ENCODE peak calls at places on chromosomes 6 and 20, in ten cellular contexts. One of them, this sample, is unnamed.

GRCh38 chr6:85044336-85044735 is 279.9 kb upstream of the TBX18 start:
- DNase-seq in AG09309: no peak
- DNase-seq in stomach: no peak
- DNase-seq in transverse colon: no peak
- DNase-seq in ovary: no peak
- DNase-seq in IMR-90: no peak
- DNase-seq in heart left ventricle: no peak
- DNase-seq in GM23338: no peak
- DNase-seq in esophagus squamous epithelium: no peak
- DNase-seq in Peyer's patch: no peak
- DNase-seq in this sample: no peak

GRCh38 chr20:14583413-14583812 is 246.0 kb upstream of the FLRT3 start:
- DNase-seq in GM23338: no peak
- DNase-seq in stomach: no peak
- DNase-seq in ovary: no peak
- DNase-seq in IMR-90: peak; percentile 4
- DNase-seq in heart left ventricle: no peak
- DNase-seq in Peyer's patch: no peak
- DNase-seq in esophagus squamous epithelium: no peak
- DNase-seq in transverse colon: no peak
- DNase-seq in AG09309: no peak
- DNase-seq in this sample: no peak

GRCh38 chr6:42860031-42860430 is 19.4 kb upstream of the RPL7L1 start:
- DNase-seq in AG09309: no peak
- DNase-seq in IMR-90: no peak
- DNase-seq in heart left ventricle: no peak
- DNase-seq in ovary: no peak
- DNase-seq in transverse colon: no peak
- DNase-seq in Peyer's patch: no peak
- DNase-seq in stomach: no peak
- DNase-seq in GM23338: no peak
- DNase-seq in esophagus squamous epithelium: no peak
- DNase-seq in this sample: no peak

GRCh38 chr6:70099732-70100131 is 203.2 kb downstream of the COL9A1 start:
- DNase-seq in GM23338: no peak
- DNase-seq in heart left ventricle: no peak
- DNase-seq in AG09309: no peak
- DNase-seq in IMR-90: no peak
- DNase-seq in stomach: no peak
- DNase-seq in Peyer's patch: no peak
- DNase-seq in ovary: no peak
- DNase-seq in esophagus squamous epithelium: no peak
- DNase-seq in transverse colon: no peak
- DNase-seq in this sample: no peak

GRCh38 chr6:106692112-106692822 is 62.9 kb downstream of the QRSL1 start:
- DNase-seq in stomach: peak; percentile 77
- DNase-seq in esophagus squamous epithelium: no peak
- DNase-seq in Peyer's patch: no peak
- DNase-seq in AG09309: peak; percentile 14
- DNase-seq in IMR-90: peak; percentile 15
- DNase-seq in transverse colon: peak; percentile 40
- DNase-seq in GM23338: peak; percentile 90
- DNase-seq in ovary: no peak
- DNase-seq in heart left ventricle: no peak
- DNase-seq in this sample: peak; percentile 93

GRCh38 chr20:11453430-11453829 is 464.3 kb upstream of the BTBD3 start:
- DNase-seq in transverse colon: no peak
- DNase-seq in esophagus squamous epithelium: no peak
- DNase-seq in heart left ventricle: no peak
- DNase-seq in GM23338: no peak
- DNase-seq in AG09309: no peak
- DNase-seq in Peyer's patch: no peak
- DNase-seq in stomach: no peak
- DNase-seq in ovary: no peak
- DNase-seq in IMR-90: peak; percentile 87
- DNase-seq in this sample: no peak

GRCh38 chr6:151869345-151869744 is 61.9 kb downstream of the ESR1 start:
- DNase-seq in transverse colon: no peak
- DNase-seq in esophagus squamous epithelium: no peak
- DNase-seq in AG09309: no peak
- DNase-seq in GM23338: no peak
- DNase-seq in ovary: no peak
- DNase-seq in stomach: no peak
- DNase-seq in heart left ventricle: no peak
- DNase-seq in Peyer's patch: no peak
- DNase-seq in IMR-90: no peak
- DNase-seq in this sample: no peak

GRCh38 chr6:119158057-119158848 is 79.8 kb upstream of the FAM184A start:
- DNase-seq in esophagus squamous epithelium: peak; percentile 11
- DNase-seq in GM23338: no peak
- DNase-seq in Peyer's patch: peak; percentile 50
- DNase-seq in heart left ventricle: peak; percentile 64
- DNase-seq in AG09309: peak; percentile 63
- DNase-seq in stomach: no peak
- DNase-seq in transverse colon: no peak
- DNase-seq in IMR-90: peak; percentile 44
- DNase-seq in ovary: no peak
- DNase-seq in this sample: no peak

GRCh38 chr20:47358052-47358671 is 1.7 kb upstream of the ZMYND8 start:
- DNase-seq in AG09309: no peak
- DNase-seq in transverse colon: no peak
- DNase-seq in IMR-90: no peak
- DNase-seq in Peyer's patch: no peak
- DNase-seq in esophagus squamous epithelium: no peak
- DNase-seq in GM23338: no peak
- DNase-seq in ovary: no peak
- DNase-seq in heart left ventricle: no peak
- DNase-seq in stomach: no peak
- DNase-seq in this sample: no peak

GRCh38 chr20:62067547-62068260 is 2.0 kb upstream of the TAF4 start:
- DNase-seq in stomach: no peak
- DNase-seq in heart left ventricle: no peak
- DNase-seq in IMR-90: no peak
- DNase-seq in Peyer's patch: no peak
- DNase-seq in ovary: peak; percentile 40
- DNase-seq in esophagus squamous epithelium: no peak
- DNase-seq in AG09309: no peak
- DNase-seq in transverse colon: no peak
- DNase-seq in GM23338: no peak
- DNase-seq in this sample: no peak
- H3K4me3 ChIP-seq in stomach: no peak overlapping the region
- H3K4me3 ChIP-seq in heart left ventricle: no peak overlapping the region
- H3K4me3 ChIP-seq in IMR-90: no peak overlapping the region
- H3K4me3 ChIP-seq in Peyer's patch: peak overlapping the region; percentile 91
- H3K4me3 ChIP-seq in ovary: no peak overlapping the region
- H3K4me3 ChIP-seq in esophagus squamous epithelium: no peak overlapping the region
- H3K4me3 ChIP-seq in AG09309: no peak overlapping the region
- H3K4me3 ChIP-seq in transverse colon: peak overlapping the region; percentile 73
- H3K4me3 ChIP-seq in GM23338: peak overlapping the region; percentile 74
- H3K4me3 ChIP-seq in this sample: no peak overlapping the region

GRCh38 chr20:358891-359555 is 12.1 kb downstream of the NRSN2 start:
- DNase-seq in AG09309: no peak
- DNase-seq in Peyer's patch: no peak
- DNase-seq in stomach: no peak
- DNase-seq in heart left ventricle: no peak
- DNase-seq in IMR-90: no peak
- DNase-seq in GM23338: no peak
- DNase-seq in esophagus squamous epithelium: no peak
- DNase-seq in transverse colon: no peak
- DNase-seq in ovary: no peak
- DNase-seq in this sample: no peak

GRCh38 chr20:356745-357144 is 9.8 kb downstream of the NRSN2 start:
- DNase-seq in ovary: no peak
- DNase-seq in GM23338: no peak
- DNase-seq in heart left ventricle: no peak
- DNase-seq in IMR-90: no peak
- DNase-seq in stomach: no peak
- DNase-seq in transverse colon: no peak
- DNase-seq in esophagus squamous epithelium: no peak
- DNase-seq in AG09309: no peak
- DNase-seq in Peyer's patch: no peak
- DNase-seq in this sample: no peak

GRCh38 chr20:348972-349841 is 2.3 kb downstream of the NRSN2 start:
- DNase-seq in Peyer's patch: no peak
- DNase-seq in GM23338: no peak
- DNase-seq in ovary: no peak
- DNase-seq in esophagus squamous epithelium: no peak
- DNase-seq in transverse colon: no peak
- DNase-seq in stomach: peak; percentile 58
- DNase-seq in AG09309: no peak
- DNase-seq in heart left ventricle: no peak
- DNase-seq in IMR-90: no peak
- DNase-seq in this sample: no peak

GRCh38 chr20:353166-353565 is 6.3 kb downstream of the NRSN2 start:
- DNase-seq in stomach: no peak
- DNase-seq in Peyer's patch: no peak
- DNase-seq in ovary: no peak
- DNase-seq in GM23338: no peak
- DNase-seq in IMR-90: no peak
- DNase-seq in esophagus squamous epithelium: no peak
- DNase-seq in heart left ventricle: no peak
- DNase-seq in transverse colon: no peak
- DNase-seq in AG09309: no peak
- DNase-seq in this sample: no peak

DNA sequence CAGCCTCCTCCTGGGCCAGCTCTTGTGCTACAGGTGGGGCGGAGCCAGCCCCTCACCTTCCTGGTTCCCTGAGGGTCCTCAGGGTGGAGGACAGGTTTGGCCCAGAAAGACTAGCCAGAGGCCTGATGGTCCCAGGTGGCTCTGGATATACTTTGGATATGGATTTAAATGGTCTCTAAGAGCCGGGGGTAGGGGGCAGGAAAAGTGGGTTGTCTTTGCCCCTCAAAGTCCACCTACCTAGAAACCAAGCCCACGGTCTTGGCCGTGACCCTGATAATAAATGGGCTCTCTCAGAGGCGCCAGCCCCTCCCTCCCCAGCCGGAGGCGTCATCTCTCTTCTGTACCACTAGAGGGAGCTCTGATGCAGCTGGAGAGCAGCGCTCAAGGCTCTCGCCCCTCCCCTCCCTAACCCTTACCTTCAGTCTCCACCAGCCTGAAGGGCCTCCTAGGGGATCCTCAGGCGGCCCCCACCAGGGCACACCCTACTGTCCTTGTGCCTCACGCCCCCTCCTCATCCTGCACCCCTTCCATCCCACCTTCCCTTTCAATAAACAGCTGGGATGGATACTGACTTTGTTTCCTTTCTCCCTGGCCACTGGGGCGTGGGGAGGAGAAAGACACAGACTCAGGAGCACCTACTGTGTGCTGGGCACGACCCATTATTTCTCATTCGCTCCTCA is 7.5 kb downstream of the NRSN2 start:
- DNase-seq in stomach: peak; percentile 81
- DNase-seq in heart left ventricle: peak; percentile 72
- DNase-seq in ovary: peak; percentile 81
- DNase-seq in IMR-90: peak; percentile 67
- DNase-seq in Peyer's patch: peak; percentile 88
- DNase-seq in AG09309: no peak
- DNase-seq in transverse colon: peak; percentile 82
- DNase-seq in esophagus squamous epithelium: peak; percentile 26
- DNase-seq in GM23338: peak; percentile 91
- DNase-seq in this sample: no peak
- TF ChIP-seq CTCF in stomach: peak; percentile 96
- TF ChIP-seq CTCF in heart left ventricle: peak; percentile 95
- TF ChIP-seq CTCF in ovary: peak; percentile 86
- TF ChIP-seq CTCF in IMR-90: peak; percentile 97
- TF ChIP-seq CTCF in Peyer's patch: peak; percentile 91
- TF ChIP-seq CTCF in AG09309: peak; percentile 94
- TF ChIP-seq CTCF in transverse colon: peak; percentile 94
- TF ChIP-seq CTCF in esophagus squamous epithelium: peak; percentile 91
- TF ChIP-seq CTCF in GM23338: peak; percentile 96
- TF ChIP-seq CTCF in this sample: peak; percentile 94

DNA sequence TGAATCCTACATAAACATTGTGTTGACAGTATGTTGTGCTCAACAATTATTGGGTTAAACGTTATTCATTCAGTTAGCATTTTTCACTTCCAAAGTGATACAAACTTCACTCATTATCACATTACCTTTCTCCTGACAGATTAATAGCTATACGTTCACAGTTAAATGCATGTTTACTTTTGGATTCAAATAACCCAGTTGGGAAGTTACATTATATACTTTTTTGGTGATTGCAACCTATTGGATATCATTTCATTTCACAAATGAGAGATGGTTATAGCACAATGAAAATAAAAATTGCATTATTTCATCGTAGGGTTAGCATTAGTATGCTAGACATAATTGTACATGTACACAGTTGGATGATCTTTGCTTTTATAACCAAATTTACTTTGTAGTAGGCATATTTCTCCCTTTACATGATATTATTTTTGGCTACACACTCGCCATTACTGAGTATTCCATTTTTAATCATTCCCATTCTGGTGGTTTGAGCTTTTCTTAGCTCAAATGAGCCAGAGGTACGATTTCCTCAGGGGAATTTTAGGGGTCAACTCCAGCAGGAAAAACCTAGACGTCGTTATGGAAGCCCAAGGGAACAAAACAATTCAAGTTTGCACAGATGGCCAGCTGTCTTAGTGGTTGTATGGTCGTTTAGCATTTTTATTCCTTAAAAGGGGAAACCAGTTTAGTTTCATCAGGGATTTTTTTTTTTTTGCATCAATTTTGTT is 2.0 kb upstream of the HIVEP1 start:
- DNase-seq in IMR-90: peak; percentile 59
- DNase-seq in GM23338: no peak
- DNase-seq in AG09309: no peak
- DNase-seq in transverse colon: no peak
- DNase-seq in stomach: no peak
- DNase-seq in esophagus squamous epithelium: no peak
- DNase-seq in ovary: no peak
- DNase-seq in Peyer's patch: no peak
- DNase-seq in heart left ventricle: no peak
- DNase-seq in this sample: no peak
- H3K4me3 ChIP-seq in IMR-90: peak overlapping the region; percentile 59
- H3K4me3 ChIP-seq in GM23338: peak overlapping the region; percentile 95
- H3K4me3 ChIP-seq in AG09309: peak overlapping the region; percentile 78
- H3K4me3 ChIP-seq in transverse colon: peak overlapping the region; percentile 84
- H3K4me3 ChIP-seq in stomach: peak overlapping the region; percentile 85
- H3K4me3 ChIP-seq in esophagus squamous epithelium: peak overlapping the region; percentile 80
- H3K4me3 ChIP-seq in ovary: peak overlapping the region; percentile 71
- H3K4me3 ChIP-seq in Peyer's patch: peak overlapping the region; percentile 90
- H3K4me3 ChIP-seq in heart left ventricle: peak overlapping the region; percentile 37
- H3K4me3 ChIP-seq in this sample: peak overlapping the region; percentile 70

DNA sequence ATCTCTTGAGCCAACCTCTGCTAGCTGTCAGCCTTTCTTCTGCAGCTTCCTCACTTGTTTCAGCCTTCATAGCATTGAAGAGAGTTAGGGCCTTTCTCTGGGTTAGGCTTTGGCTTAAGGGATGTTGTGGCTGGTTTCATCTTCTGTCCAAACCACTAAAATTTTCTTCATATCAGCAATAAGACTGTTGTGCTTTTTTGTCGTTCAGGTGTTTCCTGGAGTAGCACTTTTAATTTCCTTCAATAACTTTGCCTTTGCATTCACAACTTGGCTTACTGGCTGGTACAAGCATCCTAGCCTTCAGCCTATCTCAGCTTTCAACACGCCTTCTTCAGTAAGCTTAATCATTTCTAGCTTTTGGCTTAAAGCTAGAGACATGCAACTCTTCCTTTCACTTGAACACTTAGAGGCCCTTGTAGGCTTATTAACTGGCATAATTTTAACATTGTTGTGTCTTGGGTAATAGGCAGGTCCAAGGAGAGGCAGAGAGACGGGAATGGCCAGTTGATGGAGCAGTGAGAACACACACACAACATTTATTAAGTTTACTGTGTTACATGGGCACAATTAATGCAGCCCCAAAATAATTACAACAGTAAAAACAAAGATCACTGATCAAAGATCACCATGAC is 98.5 kb downstream of the HIVEP1 start:
- DNase-seq in esophagus squamous epithelium: no peak
- DNase-seq in Peyer's patch: no peak
- DNase-seq in AG09309: no peak
- DNase-seq in heart left ventricle: no peak
- DNase-seq in transverse colon: no peak
- DNase-seq in ovary: no peak
- DNase-seq in GM23338: no peak
- DNase-seq in IMR-90: no peak
- DNase-seq in stomach: no peak
- DNase-seq in this sample: no peak
- TF ChIP-seq CTCF in esophagus squamous epithelium: no peak
- TF ChIP-seq CTCF in Peyer's patch: no peak
- TF ChIP-seq CTCF in AG09309: no peak
- TF ChIP-seq CTCF in heart left ventricle: no peak
- TF ChIP-seq CTCF in transverse colon: no peak
- TF ChIP-seq CTCF in ovary: no peak
- TF ChIP-seq CTCF in GM23338: no peak
- TF ChIP-seq CTCF in IMR-90: no peak
- TF ChIP-seq CTCF in stomach: no peak
- TF ChIP-seq CTCF in this sample: no peak

This sample was measured in retinal pigment epithelial cell.